ENCODE peak calls at places on chromosomes 4 and X, in nine cellular contexts. C, S, L, E, B, M, Z, I and J are unnamed samples.

GRCh38 chr4:7381221-7381889 is 53.4 kb downstream of the PSAPL1 start:
- DNase-seq in M (no peak), B (no peak), L (no peak), I (no peak), E (no peak), Z (no peak), S (no peak), C (no peak), J (peak; percentile 64)

GRCh38 chr4:91032725-91033445 is 905.7 kb downstream of the CCSER1 start:
- DNase-seq in I (no peak), B (no peak), M (no peak), L (no peak), C (no peak), S (no peak), E (no peak), Z (no peak), J (no peak)

GRCh38 chrX:139862208-139862607 is 70.6 kb downstream of the ATP11C start:
- DNase-seq in M (no peak), Z (no peak), S (no peak), B (no peak), E (no peak), I (no peak), L (no peak), C (no peak), J (no peak)

GRCh38 chrX:140342410-140342809 is 162.5 kb downstream of the SOX3 start:
- DNase-seq in L (no peak), Z (no peak), B (no peak), M (no peak), S (peak; percentile 38), I (no peak), C (no peak), E (no peak), J (no peak)

GRCh38 chrX:100980608-100981497 is 11.3 kb downstream of the ARL13A start:
- DNase-seq in B (no peak), I (no peak), E (no peak), M (no peak), S (no peak), C (no peak), Z (peak; percentile 85), L (peak; percentile 73), J (peak; percentile 73)

GRCh38 chr4:107757860-107758476 is 37.9 kb upstream of the PAPSS1 start:
- DNase-seq in C (peak; percentile 75), Z (peak; percentile 61), B (peak; percentile 9), M (peak; percentile 17), I (peak; percentile 48), S (peak; percentile 63), E (peak; percentile 43), L (no peak), J (peak; percentile 65)

GRCh38 chr4:40194602-40195161 is 2.1 kb upstream of the RHOH start:
- DNase-seq in M (no peak), L (no peak), C (peak; percentile 82), B (peak; percentile 23), E (peak; percentile 30), I (peak; percentile 72), Z (no peak), S (no peak), J (no peak)

GRCh38 chr4:104896623-104897296 is 249.9 kb upstream of the TET2 start:
- DNase-seq in M (no peak), L (no peak), E (no peak), S (no peak), Z (no peak), I (no peak), C (no peak), B (no peak), J (no peak)

GRCh38 chr4:80967346-80967745 is 63.2 kb upstream of the BMP3 start:
- DNase-seq in C (no peak), I (no peak), Z (no peak), E (no peak), L (no peak), B (no peak), M (no peak), S (no peak), J (peak; percentile 41)

GRCh38 chr4:47160095-47160494 is 128.7 kb downstream of the GABRB1 start:
- DNase-seq in B (no peak), S (no peak), L (no peak), Z (no peak), M (no peak), E (no peak), C (peak; percentile 41), I (no peak), J (no peak)

GRCh38 chr4:47155907-47156306 is 124.5 kb downstream of the GABRB1 start:
- DNase-seq in E (no peak), Z (no peak), C (no peak), M (no peak), S (no peak), L (no peak), B (no peak), I (no peak), J (no peak)

DNA sequence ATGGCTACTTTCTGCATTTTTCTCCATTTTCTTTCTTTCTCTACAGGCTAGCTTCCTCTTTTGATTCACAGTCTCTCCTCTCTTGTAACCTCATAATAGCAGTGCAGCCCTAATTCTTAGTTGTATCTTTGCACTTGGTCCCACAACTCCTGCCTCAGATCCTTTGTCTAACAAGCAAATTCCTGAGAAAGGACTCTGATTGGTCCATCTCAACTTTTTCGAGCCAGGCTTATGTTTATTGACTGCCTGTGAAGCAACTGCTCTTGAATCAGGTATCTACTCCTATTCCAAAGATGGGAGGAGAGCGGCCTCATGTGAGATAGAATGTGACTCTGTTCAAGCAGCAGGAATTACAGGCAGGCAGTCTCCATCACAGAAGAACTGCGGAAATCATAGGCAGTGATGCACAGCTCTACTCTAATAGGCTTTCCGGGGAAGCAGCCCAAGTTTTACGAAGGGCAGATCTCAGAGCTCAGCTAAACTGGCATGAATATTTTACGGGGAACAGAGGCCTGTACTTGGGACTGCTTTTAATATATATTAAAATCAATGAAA is 123.5 kb downstream of the GABRB1 start:
- DNase-seq in M (peak; percentile 3), L (no peak), B (no peak), I (no peak), E (no peak), Z (no peak), S (peak; percentile 51), C (no peak), J (no peak)
- TF ChIP-seq EZH2phosphoT487 in M (no peak), L (no peak), B (no peak), I (no peak), E (no peak), Z (no peak), S (no peak), C (no peak), J (no peak)

DNA sequence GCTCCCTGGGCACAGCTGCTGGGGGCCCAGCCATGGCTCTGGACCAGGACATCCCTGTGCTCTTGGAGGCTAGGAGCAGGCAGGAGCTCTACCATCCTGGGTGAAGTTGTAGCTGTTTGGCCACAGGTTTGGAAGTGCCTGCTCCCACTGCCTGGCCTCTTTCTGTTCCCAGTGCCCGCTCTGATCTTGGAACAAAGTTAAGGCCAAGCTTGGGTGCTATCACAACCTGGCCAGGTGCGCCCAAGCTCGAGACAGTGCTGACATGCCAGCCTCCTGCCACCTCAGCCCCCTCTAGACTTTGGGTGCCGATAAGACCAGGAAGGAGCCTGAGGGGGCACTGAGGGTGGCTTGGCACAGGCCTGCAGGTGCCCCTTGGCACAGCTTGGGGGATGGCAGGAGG is 686.1 kb upstream of the AADAT start:
- DNase-seq in S (no peak), Z (no peak), C (no peak), L (no peak), B (no peak), E (no peak), M (no peak), I (no peak), J (no peak)
- TF ChIP-seq EZH2phosphoT487 in S (no peak), Z (no peak), C (no peak), L (no peak), B (no peak), E (no peak), M (no peak), I (no peak), J (no peak)

GRCh38 chr4:127641524-127641923 is 8.8 kb downstream of the INTU start:
- DNase-seq in C (no peak), S (no peak), B (no peak), I (no peak), E (no peak), M (no peak), L (no peak), Z (no peak), J (peak; percentile 70)
- TF ChIP-seq EZH2phosphoT487 in C (no peak), S (no peak), B (no peak), I (no peak), E (no peak), M (no peak), L (no peak), Z (no peak), J (no peak)

DNA sequence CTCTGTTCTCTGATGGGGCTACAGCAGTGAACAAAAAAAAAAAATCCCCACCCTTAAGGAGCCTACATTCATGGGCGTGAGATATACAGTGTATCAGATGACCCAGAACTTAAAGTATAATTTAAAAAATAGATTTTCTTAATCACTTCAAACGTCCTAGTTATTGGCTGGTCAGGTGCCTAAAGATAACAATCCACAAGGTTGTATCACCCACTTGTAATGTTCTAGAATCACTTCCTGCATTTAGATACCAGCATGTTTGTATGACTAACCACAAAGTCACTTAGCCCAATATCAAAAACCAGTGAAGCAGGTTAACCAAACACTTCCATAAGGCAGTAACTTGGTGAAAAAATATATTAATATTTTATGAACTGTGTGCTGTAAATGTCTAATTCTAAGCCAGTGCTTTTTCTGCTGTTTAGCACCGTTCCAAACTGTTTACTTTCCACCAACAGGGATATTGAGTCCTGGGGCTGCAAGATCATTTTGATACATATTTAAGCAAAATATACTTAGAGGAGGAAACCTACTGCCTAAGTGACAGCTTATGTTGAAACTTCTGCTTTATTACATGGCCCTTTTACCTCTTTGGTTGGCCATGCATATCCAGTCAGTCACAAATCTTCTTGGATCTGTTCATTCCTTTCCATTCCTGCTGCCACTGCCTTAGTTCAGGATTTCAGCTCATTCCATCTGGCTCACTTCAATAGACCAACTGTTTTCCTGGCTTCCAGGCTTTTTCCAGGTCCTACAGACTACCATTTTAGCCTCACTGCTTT is 43.3 kb downstream of the CD40LG start:
- DNase-seq in E (no peak), C (peak; percentile 51), L (no peak), Z (peak; percentile 76), I (no peak), S (no peak), M (no peak), B (no peak), J (no peak)
- TF ChIP-seq EZH2phosphoT487 in E (no peak), C (no peak), L (no peak), Z (no peak), I (no peak), S (no peak), M (no peak), B (no peak), J (no peak)

GRCh38 chr4:1571165-1571908 is 112.8 kb downstream of the FAM53A start:
- DNase-seq in Z (no peak), B (no peak), I (no peak), S (no peak), E (no peak), L (no peak), M (no peak), C (no peak), J (no peak)
- TF ChIP-seq EZH2phosphoT487 in Z (no peak), B (no peak), I (no peak), S (no peak), E (no peak), L (no peak), M (no peak), C (no peak), J (no peak)

DNA sequence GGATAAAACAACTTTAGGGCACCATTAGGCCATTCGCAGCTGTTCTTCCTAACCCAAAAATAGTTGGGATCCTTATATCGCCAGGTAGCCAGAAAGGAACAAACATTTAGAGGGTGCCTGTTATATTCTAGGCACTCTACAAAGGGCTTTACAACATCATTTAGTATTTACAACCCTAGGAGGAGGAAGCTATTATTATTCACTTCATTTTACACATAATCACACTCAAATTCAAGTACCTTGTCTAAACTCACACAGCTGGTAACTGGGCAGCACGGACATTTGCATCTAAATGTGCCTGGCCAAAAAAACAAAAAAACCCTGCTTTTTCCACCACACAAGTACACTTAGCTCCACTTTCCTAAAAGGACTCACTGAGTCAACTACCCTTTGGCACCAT is 18.4 kb upstream of the SAT1 start:
- DNase-seq in S (no peak), L (no peak), I (no peak), B (no peak), M (no peak), C (no peak), E (no peak), Z (no peak), J (no peak)
- TF ChIP-seq EZH2phosphoT487 in S (no peak), L (no peak), I (no peak), B (no peak), M (no peak), C (no peak), E (no peak), Z (no peak), J (no peak)